ENCODE peak calls at places on chromosomes 4 and X, in four cellular contexts. S is A549, V is heart left ventricle, G is stomach. R is an unnamed sample.

GRCh38 chrX:138011461-138011860 is 445.5 kb downstream of the ZIC3 start:
- DNase-seq in S (no peak), V (no peak), G (no peak), R (no peak)

GRCh38 chrX:82541822-82542221 is 966.3 kb upstream of the POU3F4 start:
- DNase-seq in S (no peak), V (no peak), G (no peak), R (no peak)

GRCh38 chrX:152632445-152633097 is 5.1 kb upstream of the GABRQ start:
- DNase-seq in S (peak), V (no peak), G (peak), R (no peak)

GRCh38 chr4:4726051-4726450 is 133.4 kb upstream of the MSX1 start:
- DNase-seq in S (no peak), V (no peak), G (no peak), R (no peak)

GRCh38 chr4:186557486-186557885 is 2.1 kb upstream of the MTNR1A start:
- DNase-seq in S (no peak), V (no peak), G (no peak), R (no peak)

GRCh38 chrX:56800801-56801200 is 71.8 kb downstream of the NBDY start:
- DNase-seq in S (no peak), V (no peak), G (no peak), R (no peak)

GRCh38 chr4:143763587-143763986 is 63.1 kb upstream of the FREM3 start:
- DNase-seq in S (no peak), V (no peak), G (no peak), R (no peak)

GRCh38 chr4:140135529-140136021 is 18.4 kb downstream of the MAML3 start:
- DNase-seq in S (no peak), V (peak), G (no peak), R (no peak)

GRCh38 chr4:52248836-52249235 is 197.7 kb downstream of the SPATA18 start:
- DNase-seq in S (no peak), V (no peak), G (no peak), R (no peak)

GRCh38 chrX:45592067-45592466 is 391.4 kb upstream of the DIPK2B start:
- DNase-seq in S (no peak), V (no peak), G (no peak), R (no peak)

GRCh38 chr4:139403457-139403856 is 50.5 kb upstream of the RAB33B start:
- DNase-seq in S (no peak), V (no peak), G (no peak), R (no peak)

GRCh38 chr4:174037631-174038030 is 245.8 kb downstream of the FBXO8 start:
- DNase-seq in S (no peak), V (no peak), G (no peak), R (no peak)

GRCh38 chr4:29037501-29037900 is 1682.7 kb upstream of the PCDH7 start:
- DNase-seq in S (no peak), V (no peak), G (no peak), R (no peak)

GRCh38 chrX:69050051-69050785 is 115.0 kb downstream of the PJA1 start:
- DNase-seq in S (no peak), V (no peak), G (no peak), R (no peak)

GRCh38 chr4:84366111-84366510 is 133.0 kb downstream of the NKX6-1 start:
- DNase-seq in S (no peak), V (no peak), G (no peak), R (no peak)

GRCh38 chrX:102651242-102651967 is at the start of gene GPRASP1:
- DNase-seq in S (no peak), V (peak), G (no peak), R (no peak)

GRCh38 chrX:49840679-49841078 is 11.6 kb downstream of the PAGE4 start:
- DNase-seq in S (peak), V (peak), G (peak), R (no peak)

GRCh38 chr4:92445127-92445526 is 141.4 kb downstream of the GRID2 start:
- DNase-seq in S (no peak), V (no peak), G (no peak), R (no peak)

GRCh38 chrX:11137543-11138139 is 26.5 kb downstream of the HCCS start:
- DNase-seq in S (no peak), V (no peak), G (no peak), R (no peak)

GRCh38 chrX:13219990-13220764 is 99.7 kb downstream of the ATXN3L start:
- DNase-seq in S (no peak), V (no peak), G (no peak), R (no peak)

GRCh38 chr4:3514221-3514780 is 17.9 kb downstream of the LRPAP1 start:
- DNase-seq in S (no peak), V (no peak), G (no peak), R (no peak)

GRCh38 chr4:130636486-130636885 is 1540.5 kb downstream of the C4orf33 start:
- DNase-seq in S (no peak), V (no peak), G (no peak), R (no peak)

GRCh38 chr4:3040447-3041191 is 33.7 kb downstream of the HTT-AS start:
- DNase-seq in S (no peak), V (no peak), G (no peak), R (peak)

GRCh38 chrX:118973389-118974087 is 880 bp upstream of the LONRF3 start:
- DNase-seq in S (no peak), V (no peak), G (no peak), R (no peak)

DNA sequence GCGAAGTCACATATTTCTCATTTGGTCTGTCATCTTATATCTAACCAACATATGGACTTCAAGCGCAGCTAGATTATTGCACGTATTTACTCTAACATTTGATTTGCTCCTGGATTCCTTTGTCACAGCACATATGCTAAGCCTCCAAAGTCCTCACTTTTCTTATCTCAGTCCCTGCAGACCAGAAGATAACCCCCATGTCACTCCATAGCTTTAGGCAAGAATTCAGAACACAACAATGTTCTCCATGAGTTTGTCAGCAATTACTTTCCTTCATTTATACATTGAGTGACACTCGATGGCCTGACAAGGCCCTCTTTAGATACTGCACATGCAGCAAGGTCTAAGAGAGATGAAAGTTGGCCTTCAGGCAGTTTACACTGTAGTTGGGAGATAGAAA is 4.8 kb upstream of the STATH start:
- DNase-seq in S (no peak), V (no peak), G (no peak), R (no peak)
- H3K4me3 ChIP-seq in S (no peak), V (no peak), G (no peak), R (no peak)

DNA sequence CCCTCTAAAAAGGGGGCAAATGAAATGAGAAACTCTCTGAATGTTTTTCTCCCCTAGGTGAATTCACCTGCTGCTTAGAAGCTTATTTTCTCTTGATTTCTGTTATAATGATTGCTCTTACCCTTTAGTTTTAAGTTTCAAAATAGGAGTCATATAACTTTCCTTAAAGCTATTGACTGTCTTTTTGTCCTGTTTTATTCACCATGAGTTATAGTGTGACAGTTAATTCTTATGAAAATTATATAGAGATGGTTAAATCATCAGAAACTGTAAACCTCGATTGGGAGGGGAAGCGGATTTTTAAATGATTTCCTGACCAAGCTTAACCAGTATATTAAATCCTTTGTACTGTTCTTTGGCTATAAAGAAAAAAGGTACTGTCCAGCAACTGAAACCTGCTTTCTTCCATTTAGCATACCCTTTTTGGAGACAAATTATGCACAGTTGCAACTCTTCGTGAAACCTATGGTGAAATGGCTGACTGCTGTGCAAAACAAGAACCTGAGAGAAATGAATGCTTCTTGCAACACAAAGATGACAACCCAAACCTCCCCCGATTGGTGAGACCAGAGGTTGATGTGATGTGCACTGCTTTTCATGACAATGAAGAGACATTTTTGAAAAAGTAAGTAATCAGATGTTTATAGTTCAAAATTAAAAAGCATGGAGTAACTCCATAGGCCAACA is 4.2 kb downstream of the ALB start:
- DNase-seq in S (no peak), V (no peak), G (no peak), R (no peak)
- TF ChIP-seq POLR2A in S (no peak), V (no peak), G (no peak), R (no peak)

DNA sequence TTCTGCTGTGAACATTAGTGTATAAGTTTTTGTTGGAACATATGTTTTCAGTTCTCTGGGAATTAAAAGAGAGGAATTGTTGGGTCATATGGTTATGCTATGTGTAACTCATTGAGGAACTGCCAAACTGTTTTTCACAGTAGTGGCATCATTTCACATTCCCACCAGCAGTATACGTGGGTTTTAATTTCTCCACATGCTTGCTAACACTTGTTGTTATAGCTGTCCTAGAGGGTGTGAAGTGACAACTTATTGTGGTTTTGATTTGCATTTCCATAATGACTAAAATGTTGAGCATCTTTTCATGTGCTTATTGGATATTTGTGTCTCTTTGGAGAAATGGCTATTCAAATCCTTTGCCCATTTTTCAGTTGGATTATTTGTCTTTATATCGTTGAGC is 13.7 kb downstream of the APELA start:
- DNase-seq in S (no peak), V (no peak), G (no peak), R (no peak)
- H3K4me3 ChIP-seq in S (no peak), V (no peak), G (no peak), R (no peak)

GRCh38 chr4:972651-973424 is 531 bp downstream of the DGKQ start:
- DNase-seq in S (peak), V (no peak), G (peak), R (no peak)
- TF ChIP-seq POLR2A in S (no peak), V (no peak), G (no peak), R (no peak)

R was measured in lower leg skin.